ENCODE peak calls at places on chromosomes 4 and X, in six cellular contexts. F is upper lobe of right lung, A is breast epithelium, T is mesenchymal stem cell, X is IMR-90, U is GM23248. P is an unnamed sample. For H3K4me1, the result is how much of the 10 kb centered on the place peaks cover.

GRCh38 chr4:76195326-76195725 is 18.3 kb downstream of the SCARB2 start:
- DNase-seq in F (no peak), A (no peak), T (no peak), X (no peak), U (no peak), P (no peak)

GRCh38 chr4:39044364-39044946 is 12.2 kb upstream of the TMEM156 start:
- DNase-seq in F (peak), A (peak), T (peak), X (peak), U (peak), P (peak)

GRCh38 chrX:41313419-41313818 is 20.5 kb upstream of the DDX3X start:
- DNase-seq in F (no peak), A (no peak), T (peak), X (peak), U (peak), P (no peak)

GRCh38 chrX:17520206-17520605 is 145.2 kb downstream of the NHS start:
- DNase-seq in F (no peak), A (no peak), T (no peak), X (no peak), U (peak), P (no peak)

GRCh38 chr4:16140520-16141249 is 56.9 kb upstream of the PROM1 start:
- DNase-seq in F (no peak), A (peak), T (peak), X (peak), U (peak), P (no peak)

GRCh38 chr4:189198624-189199023 is 742.0 kb upstream of the FRG1 start:
- DNase-seq in F (no peak), A (no peak), T (no peak), X (no peak), U (no peak), P (no peak)

GRCh38 chr4:4406455-4407298 is 19.8 kb downstream of the NSG1 start:
- DNase-seq in F (no peak), A (no peak), T (no peak), X (no peak), U (no peak), P (no peak)

GRCh38 chr4:21768349-21769310 is 179.9 kb downstream of the KCNIP4 start:
- DNase-seq in F (no peak), A (no peak), T (peak), X (peak), U (peak), P (no peak)

GRCh38 chr4:30718021-30718888 is 1.9 kb upstream of the PCDH7 start:
- DNase-seq in F (no peak), A (no peak), T (peak), X (peak), U (peak), P (no peak)

GRCh38 chr4:87209696-87210095 is 10.7 kb downstream of the KLHL8 start:
- DNase-seq in F (peak), A (no peak), T (no peak), X (no peak), U (peak), P (no peak)

GRCh38 chrX:16838202-16839066 is 31.7 kb downstream of the RBBP7 start:
- DNase-seq in F (no peak), A (no peak), T (peak), X (peak), U (peak), P (no peak)

GRCh38 chrX:42176790-42177189 is 253.4 kb upstream of the CASK start:
- DNase-seq in F (no peak), A (no peak), T (no peak), X (no peak), U (no peak), P (no peak)

GRCh38 chr4:153530284-153530995 is 64.3 kb downstream of the TMEM131L start:
- DNase-seq in F (no peak), A (no peak), T (no peak), X (no peak), U (no peak), P (no peak)

GRCh38 chr4:180960758-180961401 is 1282.3 kb upstream of the TENM3 start:
- DNase-seq in F (no peak), A (no peak), T (no peak), X (no peak), U (peak), P (no peak)

GRCh38 chrX:78960888-78961287 is 15.7 kb downstream of the P2RY10 start:
- DNase-seq in F (no peak), A (no peak), T (no peak), X (no peak), U (no peak), P (no peak)

GRCh38 chrX:78957049-78957767 is 12.0 kb downstream of the P2RY10 start:
- DNase-seq in F (no peak), A (no peak), T (no peak), X (no peak), U (no peak), P (no peak)

GRCh38 chrX:78958419-78959116 is 13.4 kb downstream of the P2RY10 start:
- DNase-seq in F (no peak), A (no peak), T (no peak), X (no peak), U (no peak), P (no peak)

GRCh38 chrX:78957768-78958130 is 12.6 kb downstream of the P2RY10 start:
- DNase-seq in F (no peak), A (no peak), T (no peak), X (no peak), U (no peak), P (no peak)
- H3K4me1 ChIP-seq in F (under half), A (under half), T (under half), X (under half), U (under half), P (under half)

DNA sequence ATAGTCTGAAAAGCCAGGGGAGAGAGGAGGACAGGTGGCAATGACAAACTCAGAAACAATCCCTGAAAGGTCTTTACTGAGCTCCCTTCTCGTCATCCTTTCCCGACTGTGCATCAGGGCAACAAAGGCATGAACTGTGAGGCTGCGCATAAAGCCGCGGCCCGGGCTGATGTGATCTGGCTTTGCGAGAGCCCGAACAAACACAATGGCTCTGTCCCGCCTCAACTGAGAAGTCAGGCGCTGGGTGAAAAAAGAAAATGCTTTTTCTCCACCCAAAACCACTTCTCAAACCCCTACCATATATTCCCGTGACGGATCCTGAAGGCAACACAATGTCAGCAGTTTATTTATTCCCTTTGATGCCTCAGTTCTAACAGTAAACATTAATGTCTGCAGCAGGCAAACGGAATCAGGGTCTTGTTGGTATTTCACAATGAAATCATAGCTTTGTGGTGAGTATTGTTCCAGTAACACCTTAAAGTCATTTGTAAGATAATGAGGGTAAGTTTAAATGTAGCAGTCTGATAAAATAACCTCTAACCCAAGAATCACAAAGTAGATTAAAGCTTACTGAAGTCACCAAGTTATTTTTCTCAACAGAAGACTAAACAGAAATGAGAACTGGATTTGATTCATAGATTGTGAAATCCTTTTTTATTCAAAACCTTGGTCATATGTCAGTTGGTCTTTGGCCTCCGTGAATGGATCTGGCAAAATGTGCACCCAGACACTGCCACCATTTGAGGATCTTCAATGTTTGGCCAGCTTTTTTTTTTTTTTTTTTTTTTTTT is 67.4 kb downstream of the APBB2 start:
- DNase-seq in F (no peak), A (no peak), T (peak), X (peak), U (peak), P (no peak)
- H3K4me3 ChIP-seq in F (no peak), A (no peak), T (no peak), X (no peak), U (peak), P (no peak)

GRCh38 chr4:6987566-6987920 is 55.6 kb upstream of the TADA2B start:
- DNase-seq in F (no peak), A (no peak), T (peak), X (peak), U (peak), P (no peak)

GRCh38 chr4:6986781-6987565 is 56.2 kb upstream of the TADA2B start:
- DNase-seq in F (peak), A (peak), T (peak), X (peak), U (peak), P (peak)

GRCh38 chr4:6986067-6986780 is 56.9 kb upstream of the TADA2B start:
- DNase-seq in F (no peak), A (peak), T (peak), X (peak), U (peak), P (no peak)

GRCh38 chr4:6983500-6984142 is 59.6 kb upstream of the TADA2B start:
- DNase-seq in F (no peak), A (peak), T (no peak), X (no peak), U (no peak), P (no peak)

DNA sequence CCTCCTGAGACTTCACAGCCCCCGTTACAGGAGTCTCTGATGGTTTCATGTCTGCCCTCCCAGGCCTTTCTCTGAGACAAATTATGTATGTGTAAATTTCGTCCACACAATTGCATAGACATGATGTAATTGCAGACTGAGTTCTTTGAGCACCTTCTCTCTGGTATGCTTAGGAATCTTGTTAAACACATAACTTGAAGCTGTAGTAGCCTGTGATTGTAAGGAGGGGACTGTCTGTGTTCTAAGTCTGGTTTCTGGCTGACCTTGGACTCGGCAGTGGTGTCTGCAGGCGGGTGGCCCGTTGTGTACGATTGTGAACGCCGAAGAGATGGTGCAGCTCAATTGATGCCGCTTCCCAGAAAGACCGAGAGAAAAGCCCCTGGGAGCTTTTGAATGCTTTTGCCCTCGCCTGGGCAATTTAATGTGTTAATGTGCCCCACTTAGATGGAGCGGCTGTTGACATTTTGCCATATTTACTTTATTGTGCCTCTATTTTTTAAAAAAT is 58.5 kb upstream of the TADA2B start:
- DNase-seq in F (no peak), A (peak), T (no peak), X (no peak), U (no peak), P (no peak)
- H3K4me1 ChIP-seq in F (under half), A (under half), T (under half), X (under half), U (under half), P (under half)

GRCh38 chr4:40992472-40993298 is 221.7 kb downstream of the APBB2 start:
- DNase-seq in F (no peak), A (no peak), T (peak), X (peak), U (peak), P (no peak)

GRCh38 chr4:40995850-40996249 is 218.5 kb downstream of the APBB2 start:
- DNase-seq in F (no peak), A (no peak), T (peak), X (peak), U (peak), P (no peak)

GRCh38 chr4:40990899-40991265 is 223.5 kb downstream of the APBB2 start:
- DNase-seq in F (no peak), A (no peak), T (no peak), X (peak), U (peak), P (no peak)

GRCh38 chr4:40990202-40990898 is 224.0 kb downstream of the APBB2 start:
- DNase-seq in F (no peak), A (no peak), T (peak), X (peak), U (peak), P (no peak)

DNA sequence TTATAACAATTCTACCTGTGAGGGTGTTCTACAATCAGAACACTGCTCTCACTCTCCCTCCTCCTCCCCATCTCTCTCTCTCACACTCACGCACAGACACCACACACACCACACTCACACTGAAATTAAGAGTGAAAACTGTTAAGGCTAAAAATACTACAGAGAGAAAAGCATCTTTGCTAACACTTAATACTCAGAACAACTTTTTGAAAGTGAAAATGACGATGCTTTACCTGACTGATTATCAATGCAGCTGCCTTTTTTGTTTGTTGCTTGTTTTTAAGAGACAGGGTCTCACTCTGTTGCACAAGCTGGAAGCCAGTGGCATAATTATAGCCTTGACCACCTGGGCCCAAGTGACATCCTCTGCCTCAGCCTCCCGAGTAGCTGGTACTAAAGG is 222.4 kb downstream of the APBB2 start:
- DNase-seq in F (no peak), A (no peak), T (no peak), X (no peak), U (no peak), P (no peak)
- H3K4me3 ChIP-seq in F (no peak), A (no peak), T (no peak), X (no peak), U (no peak), P (no peak)

GRCh38 chr4:184350213-184350817 is 124.0 kb downstream of the IRF2 start:
- DNase-seq in F (no peak), A (no peak), T (no peak), X (no peak), U (no peak), P (no peak)
- H3K4me1 ChIP-seq in F (under half), A (under half), T (under half), X (under half), U (under half), P (under half)